ENCODE peak calls at places on chromosomes 12 and 14, in seven cellular contexts. P is uterus, Y is A549, C is heart left ventricle, F is sigmoid colon, T is gastrocnemius medialis, Z is adrenal gland. G is an unnamed sample.

GRCh38 chr12:14693116-14693515 is 3.3 kb downstream of the GUCY2C start:
- DNase-seq in P (no peak), Y (no peak), C (no peak), F (no peak), T (no peak), Z (no peak), G (no peak)

GRCh38 chr14:20683896-20684661 is at the start of gene RNASE4:
- DNase-seq in P (peak; percentile 85), Y (peak; percentile 71), C (peak; percentile 82), F (peak; percentile 95), T (peak; percentile 70), Z (peak; percentile 85), G (peak; percentile 95)

GRCh38 chr12:46693518-46693917 is 132.3 kb downstream of the SLC38A4 start:
- DNase-seq in P (no peak), Y (no peak), C (no peak), F (no peak), T (no peak), Z (no peak), G (no peak)

GRCh38 chr12:124091835-124092234 is 118.8 kb downstream of the ZNF664 start:
- DNase-seq in P (no peak), Y (no peak), C (no peak), F (no peak), T (no peak), Z (no peak), G (no peak)

GRCh38 chr12:60101715-60102114 is 505.9 kb downstream of the SLC16A7 start:
- DNase-seq in P (no peak), Y (no peak), C (no peak), F (no peak), T (no peak), Z (no peak), G (no peak)

GRCh38 chr12:122080149-122081107 is 1.9 kb downstream of the MLXIP start:
- DNase-seq in P (peak; percentile 69), Y (peak; percentile 41), C (no peak), F (peak; percentile 93), T (peak; percentile 88), Z (peak; percentile 90), G (no peak)

GRCh38 chr14:91228112-91229004 is 16.1 kb downstream of the GPR68 start:
- DNase-seq in P (no peak), Y (no peak), C (no peak), F (no peak), T (no peak), Z (no peak), G (no peak)

GRCh38 chr12:112168561-112168971 is 43.2 kb downstream of the TRAFD1 start:
- DNase-seq in P (no peak), Y (no peak), C (no peak), F (peak; percentile 47), T (no peak), Z (no peak), G (no peak)

GRCh38 chr14:102469261-102469660 is 40.3 kb downstream of the ANKRD9 start:
- DNase-seq in P (no peak), Y (no peak), C (no peak), F (no peak), T (no peak), Z (no peak), G (no peak)

GRCh38 chr14:94320243-94320642 is 2.9 kb downstream of the SERPINA6 start:
- DNase-seq in P (no peak), Y (no peak), C (no peak), F (no peak), T (no peak), Z (no peak), G (no peak)

GRCh38 chr14:94316692-94317091 is 6.4 kb downstream of the SERPINA6 start:
- DNase-seq in P (no peak), Y (no peak), C (no peak), F (no peak), T (no peak), Z (no peak), G (peak; percentile 72)

GRCh38 chr14:94314890-94315289 is 8.2 kb downstream of the SERPINA6 start:
- DNase-seq in P (no peak), Y (no peak), C (no peak), F (no peak), T (no peak), Z (no peak), G (no peak)

GRCh38 chr14:94313991-94314655 is 9.0 kb downstream of the SERPINA6 start:
- DNase-seq in P (no peak), Y (no peak), C (no peak), F (no peak), T (no peak), Z (no peak), G (peak; percentile 67)

GRCh38 chr14:94317259-94317658 is 5.9 kb downstream of the SERPINA6 start:
- DNase-seq in P (no peak), Y (no peak), C (no peak), F (no peak), T (peak; percentile 28), Z (no peak), G (peak; percentile 86)
- TF ChIP-seq CTCF in P (no peak), Y (no peak), C (no peak), F (no peak), T (no peak), Z (no peak), G (no peak)

GRCh38 chr12:91632042-91632786 is 449.6 kb upstream of the DCN start:
- DNase-seq in P (no peak), Y (no peak), C (no peak), F (no peak), T (no peak), Z (no peak), G (no peak)

GRCh38 chr12:91636721-91637120 is 454.1 kb upstream of the DCN start:
- DNase-seq in P (no peak), Y (no peak), C (no peak), F (no peak), T (no peak), Z (no peak), G (no peak)

GRCh38 chr12:91633206-91633605 is 450.6 kb upstream of the DCN start:
- DNase-seq in P (no peak), Y (no peak), C (no peak), F (no peak), T (no peak), Z (no peak), G (no peak)

GRCh38 chr12:91630906-91631305 is 448.3 kb upstream of the DCN start:
- DNase-seq in P (no peak), Y (no peak), C (no peak), F (no peak), T (no peak), Z (no peak), G (no peak)

GRCh38 chr12:91633734-91634357 is 451.2 kb upstream of the DCN start:
- DNase-seq in P (no peak), Y (no peak), C (no peak), F (no peak), T (no peak), Z (no peak), G (no peak)
- TF ChIP-seq POLR2A in P (no peak), Y (no peak), C (no peak), F (no peak), T (no peak), Z (no peak), G (no peak)

GRCh38 chr12:41188058-41188840 is at the start of gene PDZRN4:
- DNase-seq in P (no peak), Y (no peak), C (peak; percentile 17), F (peak; percentile 79), T (peak; percentile 10), Z (no peak), G (no peak)

GRCh38 chr12:41193321-41193720 is 5.2 kb downstream of the PDZRN4 start:
- DNase-seq in P (no peak), Y (no peak), C (no peak), F (no peak), T (no peak), Z (no peak), G (no peak)

GRCh38 chr12:41189395-41190251 is 1.5 kb downstream of the PDZRN4 start:
- DNase-seq in P (no peak), Y (no peak), C (no peak), F (peak; percentile 89), T (no peak), Z (no peak), G (no peak)

GRCh38 chr12:41188841-41189394 is 798 bp downstream of the PDZRN4 start:
- DNase-seq in P (no peak), Y (no peak), C (no peak), F (no peak), T (no peak), Z (no peak), G (no peak)

DNA sequence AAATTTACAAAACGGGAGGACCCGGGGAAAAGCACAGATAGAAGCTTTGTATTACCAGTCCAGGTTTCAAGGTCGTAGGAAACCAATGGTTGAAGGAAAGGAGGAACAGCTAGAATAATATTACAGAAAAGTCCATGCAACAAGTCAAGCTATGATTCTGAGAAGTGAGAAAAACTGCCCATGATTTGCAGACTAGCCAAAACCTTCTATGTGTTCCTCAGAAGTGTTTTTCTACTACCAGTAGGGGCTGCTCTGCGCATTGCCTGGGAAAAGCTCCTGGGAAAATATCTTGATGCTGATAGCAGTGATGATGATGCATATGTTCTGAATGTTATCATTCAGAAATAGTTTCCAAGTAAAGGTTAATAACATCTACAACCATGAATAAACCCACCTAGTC is 2.2 kb downstream of the PDZRN4 start:
- DNase-seq in P (no peak), Y (peak; percentile 42), C (no peak), F (peak; percentile 67), T (no peak), Z (peak; percentile 41), G (no peak)
- TF ChIP-seq CTCF in P (peak; percentile 49), Y (peak; percentile 54), C (peak; percentile 50), F (peak; percentile 58), T (no peak), Z (peak; percentile 22), G (peak; percentile 35)

GRCh38 chr12:16349132-16349463 is 1.7 kb downstream of the MGST1 start:
- DNase-seq in P (peak; percentile 72), Y (peak; percentile 44), C (peak; percentile 21), F (peak; percentile 88), T (peak; percentile 70), Z (peak; percentile 89), G (no peak)
- TF ChIP-seq POLR2A in P (no peak), Y (no peak), C (no peak), F (no peak), T (no peak), Z (peak; percentile 72), G (no peak)

DNA sequence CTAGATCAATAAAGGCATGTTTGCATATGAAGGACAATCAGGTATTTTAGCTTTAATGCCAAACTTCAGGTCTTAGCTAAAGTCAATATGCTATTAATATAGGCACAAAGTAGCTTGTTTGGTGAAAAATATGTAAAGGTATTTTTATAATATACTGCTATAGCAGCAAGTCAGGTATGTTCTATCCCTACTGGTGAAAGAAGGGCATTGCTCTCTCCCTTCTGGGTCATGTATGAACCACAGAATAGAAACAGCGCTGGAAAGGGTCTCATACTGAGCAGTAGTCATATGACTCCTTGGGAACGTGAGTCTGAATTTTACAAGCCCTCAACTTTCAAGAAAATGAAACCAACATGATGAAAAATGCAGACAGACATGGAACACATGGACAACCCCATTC is 314.6 kb downstream of the GRIN2B start:
- DNase-seq in P (no peak), Y (no peak), C (no peak), F (no peak), T (no peak), Z (no peak), G (no peak)
- TF ChIP-seq CTCF in P (no peak), Y (no peak), C (no peak), F (no peak), T (no peak), Z (no peak), G (no peak)

G was measured in vagina.